ENCODE peak calls at places on chromosomes 6 and 20, in five cellular contexts. D is breast epithelium, V is spleen, Q is psoas muscle, Y is body of pancreas. N is an unnamed sample. For H3K27me3, the result is how much of the 10 kb centered on the place peaks cover.

GRCh38 chr20:64038579-64039292 is 2.8 kb downstream of the C20orf204 start:
- DNase-seq in V (peak), D (peak), Y (peak), Q (peak), N (no peak)

GRCh38 chr6:95948324-95948723 is 67.5 kb upstream of the FUT9 start:
- DNase-seq in Q (no peak), Y (no peak), D (no peak), V (no peak), N (no peak)

GRCh38 chr6:79453558-79454042 is 83.6 kb downstream of the LCA5 start:
- DNase-seq in D (no peak), Q (no peak), Y (no peak), V (no peak), N (peak)

GRCh38 chr6:113047148-113047547 is 700.0 kb downstream of the RFPL4B start:
- DNase-seq in V (no peak), D (no peak), Y (no peak), Q (no peak), N (no peak)

GRCh38 chr6:18400831-18401446 is 13.8 kb downstream of the RNF144B start:
- DNase-seq in V (no peak), Y (no peak), D (no peak), Q (no peak), N (no peak)

GRCh38 chr20:33524261-33524660 is 34.4 kb downstream of the CBFA2T2 start:
- DNase-seq in Q (no peak), D (no peak), V (no peak), Y (no peak), N (no peak)

GRCh38 chr6:55198708-55199107 is 24.4 kb downstream of the HCRTR2 start:
- DNase-seq in D (no peak), Q (no peak), V (no peak), Y (no peak), N (no peak)

GRCh38 chr20:41111578-41111951 is 25.8 kb upstream of the PLCG1 start:
- DNase-seq in V (no peak), Y (no peak), Q (no peak), D (no peak), N (no peak)

DNA sequence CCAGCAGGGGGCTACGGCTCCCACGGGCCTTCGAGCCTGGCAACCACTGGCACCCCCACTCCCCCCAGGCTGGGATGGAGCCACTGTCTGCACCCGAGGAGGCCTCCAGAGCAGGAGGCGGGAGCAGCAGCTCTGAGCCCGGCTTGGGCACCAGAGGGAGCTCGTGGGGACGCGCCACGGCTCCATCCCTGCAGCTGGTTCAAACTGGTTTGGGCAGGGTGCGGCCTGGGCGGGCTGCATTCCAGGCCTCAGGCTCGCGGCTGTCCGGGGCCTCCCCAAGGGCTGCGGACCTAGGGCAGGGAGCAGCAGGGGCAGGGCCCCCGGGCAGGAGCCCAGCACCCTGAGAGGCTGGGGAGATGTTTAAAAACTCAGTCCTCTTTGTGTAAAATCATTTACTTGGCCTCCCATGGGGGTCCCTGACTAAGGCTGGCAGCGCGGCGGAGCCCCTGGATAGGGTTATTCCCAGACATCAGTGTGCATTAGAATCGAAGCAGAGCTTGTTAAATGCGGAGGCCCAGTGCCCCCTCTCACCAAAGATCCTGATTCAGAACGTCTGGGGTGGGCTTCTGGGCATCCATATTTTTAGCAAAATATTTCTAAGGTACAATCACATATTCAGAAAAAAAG is 4.1 kb upstream of the BCAS4 start:
- DNase-seq in Y (peak), V (peak), Q (peak), D (peak), N (peak)
- H3K4me3 ChIP-seq in Y (no peak), V (no peak), Q (peak), D (peak), N (no peak)

GRCh38 chr6:169953686-169954085 is 202.3 kb downstream of the ERMARD start:
- DNase-seq in V (no peak), Q (no peak), D (no peak), Y (no peak), N (no peak)

GRCh38 chr6:169949501-169950097 is 198.2 kb downstream of the ERMARD start:
- DNase-seq in Q (no peak), Y (no peak), V (no peak), D (no peak), N (no peak)

GRCh38 chr6:169954977-169955376 is 203.6 kb downstream of the ERMARD start:
- DNase-seq in Y (no peak), D (no peak), Q (no peak), V (no peak), N (no peak)

GRCh38 chr6:169955796-169956493 is 204.5 kb downstream of the ERMARD start:
- DNase-seq in V (peak), Q (no peak), D (no peak), Y (no peak), N (no peak)

DNA sequence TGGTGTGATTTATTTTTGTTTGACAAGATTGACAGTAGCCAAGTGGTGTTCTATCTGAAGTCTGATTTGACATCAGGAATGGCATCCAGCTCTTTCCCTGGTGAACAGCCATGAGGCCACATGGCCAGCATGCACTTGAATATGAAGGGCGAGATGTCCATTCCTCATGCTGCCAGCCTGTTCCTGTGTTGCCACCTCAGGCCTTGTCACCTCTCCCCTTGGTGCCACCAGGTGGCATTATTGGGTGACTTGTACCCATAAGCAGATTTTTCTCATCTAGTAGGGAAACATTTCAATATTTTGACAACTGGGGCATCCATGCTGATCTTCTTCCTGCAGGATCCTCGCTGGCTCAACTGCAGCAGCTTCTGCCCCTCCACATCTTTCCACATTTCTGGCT is 199.1 kb downstream of the ERMARD start:
- DNase-seq in Q (no peak), D (no peak), Y (peak), V (no peak), N (no peak)
- TF ChIP-seq CTCF in Q (peak), D (peak), Y (peak), V (peak), N (no peak)

DNA sequence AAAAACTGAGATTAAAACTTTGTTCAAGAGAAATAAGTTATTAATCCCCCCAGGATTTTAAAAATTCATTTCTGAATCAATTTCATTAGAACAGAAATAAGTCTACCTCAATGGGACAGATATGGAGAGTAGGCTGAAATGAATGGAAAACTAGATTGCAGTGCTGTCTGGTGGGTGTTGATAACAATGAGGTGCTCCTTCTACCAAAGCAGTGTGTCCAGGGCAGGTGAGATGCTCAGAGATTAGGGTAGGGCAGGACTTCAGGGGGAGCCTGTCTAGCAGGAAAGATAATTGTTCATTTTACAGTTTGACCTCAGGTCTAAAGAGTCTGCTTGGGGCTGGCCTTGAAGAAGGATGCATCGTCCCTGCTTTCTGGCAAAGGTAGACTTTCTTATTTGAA is 38.0 kb upstream of the MYLIP start:
- DNase-seq in Y (no peak), D (no peak), V (no peak), Q (no peak), N (no peak)
- H3K27me3 ChIP-seq in Y (under half), D (under half), V (under half), Q (under half), N (under half)

DNA sequence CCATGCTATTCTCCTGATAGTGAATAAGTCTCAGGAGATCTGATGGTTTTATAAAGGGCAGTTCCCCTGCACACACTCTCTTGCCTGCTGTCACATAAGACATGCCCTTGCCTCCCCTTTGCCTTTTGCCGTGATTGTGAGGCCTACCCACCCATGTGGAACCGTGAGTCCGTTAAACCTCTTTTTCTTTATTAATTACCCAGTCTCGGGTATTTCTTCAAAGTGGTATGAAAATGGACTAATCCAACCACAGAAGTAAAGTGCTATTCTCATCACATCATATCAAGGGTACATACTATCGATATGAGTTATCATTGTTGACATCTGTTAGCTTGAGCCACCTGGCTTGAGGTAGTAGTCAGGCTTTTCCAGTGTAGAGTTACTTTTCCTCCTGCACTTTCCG is 2.3 kb downstream of the MANBAL start:
- DNase-seq in Y (no peak), V (no peak), D (no peak), Q (no peak), N (no peak)
- H3K4me3 ChIP-seq in Y (no peak), V (no peak), D (no peak), Q (no peak), N (no peak)

DNA sequence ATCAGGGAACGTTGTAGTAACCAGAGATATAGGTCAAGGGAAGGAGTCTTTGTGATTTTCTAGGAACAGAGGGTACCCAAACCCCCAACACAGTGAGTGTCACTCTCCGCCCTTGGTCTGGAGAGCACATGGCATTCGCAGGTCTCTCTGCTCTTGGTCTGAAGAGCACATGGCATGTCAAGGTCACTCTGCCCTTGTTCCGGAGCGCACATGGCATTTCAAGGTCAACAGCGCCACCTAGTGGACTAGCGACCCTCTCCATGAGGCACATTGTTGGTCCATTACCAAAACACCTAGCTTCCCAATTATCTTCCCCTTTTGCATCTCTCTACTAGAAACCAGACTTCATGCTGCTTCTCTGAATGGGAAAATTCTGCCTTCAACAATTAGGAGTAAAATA is 260.0 kb downstream of the C6orf118 start:
- DNase-seq in Y (no peak), Q (peak), V (no peak), D (no peak), N (no peak)
- TF ChIP-seq CTCF in Y (no peak), Q (peak), V (peak), D (no peak), N (peak)

GRCh38 chr20:1860446-1860845 is 34.8 kb upstream of the SIRPA start:
- DNase-seq in Y (no peak), D (no peak), Q (no peak), V (no peak), N (peak)

GRCh38 chr20:1861996-1862664 is 33.1 kb upstream of the SIRPA start:
- DNase-seq in D (no peak), Y (no peak), Q (no peak), V (no peak), N (no peak)

GRCh38 chr20:1863296-1863695 is 31.9 kb upstream of the SIRPA start:
- DNase-seq in Y (no peak), V (no peak), D (no peak), Q (no peak), N (no peak)

GRCh38 chr20:1862665-1863059 is 32.5 kb upstream of the SIRPA start:
- DNase-seq in Q (no peak), Y (no peak), V (no peak), D (no peak), N (no peak)

GRCh38 chr20:1861347-1861987 is 33.7 kb upstream of the SIRPA start:
- DNase-seq in D (no peak), V (no peak), Q (no peak), Y (no peak), N (no peak)
- H3K27me3 ChIP-seq in D (under half), V (under half), Q (under half), Y (under half), N (under half)

N was measured in kidney epithelial cell.